ENCODE peak calls at places on chromosomes 3 and 15, in seven cellular contexts. X is K562, W is vagina, K is breast epithelium, E is transverse colon, S is GM23338, A is suprapubic skin. I is an unnamed sample.

GRCh38 chr15:26893351-26894065 is 26.6 kb downstream of the GABRA5 start:
- DNase-seq in X (no peak), W (no peak), K (no peak), E (no peak), S (no peak), A (no peak), I (peak)

GRCh38 chr15:43285609-43286037 is 18.9 kb upstream of the TGM5 start:
- DNase-seq in X (peak), W (peak), K (no peak), E (peak), S (peak), A (no peak), I (no peak)

GRCh38 chr3:192645437-192645836 is 81.9 kb downstream of the FGF12 start:
- DNase-seq in X (no peak), W (no peak), K (no peak), E (no peak), S (no peak), A (no peak), I (no peak)

GRCh38 chr3:73719877-73720276 is 95.1 kb upstream of the PDZRN3 start:
- DNase-seq in X (no peak), W (no peak), K (no peak), E (peak), S (no peak), A (no peak), I (no peak)

GRCh38 chr15:69150336-69150735 is 10.1 kb upstream of the GLCE start:
- DNase-seq in X (no peak), W (no peak), K (no peak), E (no peak), S (no peak), A (no peak), I (no peak)

GRCh38 chr3:124520970-124521369 is 209.3 kb upstream of the UMPS start:
- DNase-seq in X (no peak), W (no peak), K (no peak), E (no peak), S (no peak), A (no peak), I (no peak)

GRCh38 chr3:125045965-125046364 is 9.8 kb downstream of the HEG1 start:
- DNase-seq in X (no peak), W (no peak), K (no peak), E (no peak), S (no peak), A (no peak), I (no peak)

GRCh38 chr3:100173931-100174330 is 59.6 kb upstream of the FILIP1L start:
- DNase-seq in X (no peak), W (no peak), K (no peak), E (no peak), S (no peak), A (no peak), I (no peak)

GRCh38 chr3:127762077-127762786 is 60.1 kb downstream of the MGLL start:
- DNase-seq in X (no peak), W (no peak), K (no peak), E (peak), S (no peak), A (no peak), I (no peak)

GRCh38 chr15:78709263-78709882 is 68.4 kb upstream of the CHRNB4 start:
- DNase-seq in X (peak), W (peak), K (no peak), E (peak), S (peak), A (peak), I (peak)

GRCh38 chr15:64438653-64439447 is 21.5 kb upstream of the ZNF609 start:
- DNase-seq in X (peak), W (no peak), K (no peak), E (no peak), S (no peak), A (no peak), I (no peak)

GRCh38 chr3:134985841-134986520 is 190.9 kb downstream of the EPHB1 start:
- DNase-seq in X (no peak), W (no peak), K (no peak), E (no peak), S (no peak), A (no peak), I (no peak)

GRCh38 chr3:164377466-164377865 is 700.8 kb downstream of the SI start:
- DNase-seq in X (no peak), W (no peak), K (no peak), E (no peak), S (no peak), A (no peak), I (no peak)

GRCh38 chr3:129605593-129606521 is 619 bp downstream of the PLXND1 start:
- DNase-seq in X (peak), W (no peak), K (no peak), E (no peak), S (no peak), A (no peak), I (peak)

GRCh38 chr15:63994073-63994600 is 52.1 kb downstream of the DAPK2 start:
- DNase-seq in X (no peak), W (no peak), K (no peak), E (no peak), S (no peak), A (no peak), I (no peak)

GRCh38 chr3:72176537-72177041 is 391.6 kb upstream of the PROK2 start:
- DNase-seq in X (no peak), W (no peak), K (no peak), E (peak), S (no peak), A (no peak), I (no peak)

GRCh38 chr3:125206934-125207333 is 5.6 kb downstream of the SLC12A8 start:
- DNase-seq in X (no peak), W (peak), K (no peak), E (no peak), S (no peak), A (no peak), I (no peak)

GRCh38 chr3:170956647-170957046 is 48.2 kb upstream of the EIF5A2 start:
- DNase-seq in X (no peak), W (no peak), K (no peak), E (no peak), S (no peak), A (no peak), I (no peak)

GRCh38 chr15:20357139-20358065 is 184.2 kb downstream of the GOLGA6L6 start:
- DNase-seq in X (no peak), W (no peak), K (no peak), E (no peak), S (no peak), A (peak), I (peak)

GRCh38 chr15:96619171-96619570 is 288.7 kb downstream of the NR2F2 start:
- DNase-seq in X (no peak), W (no peak), K (no peak), E (no peak), S (peak), A (no peak), I (no peak)

GRCh38 chr15:76863693-76864092 is 41.4 kb downstream of the SCAPER start:
- DNase-seq in X (no peak), W (no peak), K (no peak), E (no peak), S (peak), A (no peak), I (no peak)

GRCh38 chr15:89361451-89362202 is 27.0 kb upstream of the POLG start:
- DNase-seq in X (peak), W (no peak), K (no peak), E (peak), S (peak), A (no peak), I (peak)

GRCh38 chr15:84934942-84935729 is 46.5 kb upstream of the PDE8A start:
- DNase-seq in X (peak), W (no peak), K (no peak), E (no peak), S (peak), A (peak), I (no peak)

GRCh38 chr3:57221883-57222282 is 5.6 kb upstream of the APPL1 start:
- DNase-seq in X (peak), W (no peak), K (no peak), E (no peak), S (peak), A (no peak), I (no peak)
- TF ChIP-seq CTCF in X (peak), W (no peak), K (peak), E (no peak), S (peak), A (no peak), I (no peak)

GRCh38 chr3:118641608-118642007 is 393.0 kb downstream of the IGSF11 start:
- DNase-seq in X (no peak), W (no peak), K (no peak), E (no peak), S (peak), A (no peak), I (no peak)
- H3K4me3 ChIP-seq in X (no peak), W (no peak), K (no peak), E (no peak), S (no peak), A (no peak), I (no peak)

GRCh38 chr3:141366285-141367037 is 1.8 kb upstream of the ZBTB38 start:
- DNase-seq in X (peak), W (no peak), K (peak), E (peak), S (no peak), A (no peak), I (peak)
- TF ChIP-seq POLR2AphosphoS5 in X (no peak), W (no peak), K (peak), E (peak), S (no peak), A (no peak), I (peak)

DNA sequence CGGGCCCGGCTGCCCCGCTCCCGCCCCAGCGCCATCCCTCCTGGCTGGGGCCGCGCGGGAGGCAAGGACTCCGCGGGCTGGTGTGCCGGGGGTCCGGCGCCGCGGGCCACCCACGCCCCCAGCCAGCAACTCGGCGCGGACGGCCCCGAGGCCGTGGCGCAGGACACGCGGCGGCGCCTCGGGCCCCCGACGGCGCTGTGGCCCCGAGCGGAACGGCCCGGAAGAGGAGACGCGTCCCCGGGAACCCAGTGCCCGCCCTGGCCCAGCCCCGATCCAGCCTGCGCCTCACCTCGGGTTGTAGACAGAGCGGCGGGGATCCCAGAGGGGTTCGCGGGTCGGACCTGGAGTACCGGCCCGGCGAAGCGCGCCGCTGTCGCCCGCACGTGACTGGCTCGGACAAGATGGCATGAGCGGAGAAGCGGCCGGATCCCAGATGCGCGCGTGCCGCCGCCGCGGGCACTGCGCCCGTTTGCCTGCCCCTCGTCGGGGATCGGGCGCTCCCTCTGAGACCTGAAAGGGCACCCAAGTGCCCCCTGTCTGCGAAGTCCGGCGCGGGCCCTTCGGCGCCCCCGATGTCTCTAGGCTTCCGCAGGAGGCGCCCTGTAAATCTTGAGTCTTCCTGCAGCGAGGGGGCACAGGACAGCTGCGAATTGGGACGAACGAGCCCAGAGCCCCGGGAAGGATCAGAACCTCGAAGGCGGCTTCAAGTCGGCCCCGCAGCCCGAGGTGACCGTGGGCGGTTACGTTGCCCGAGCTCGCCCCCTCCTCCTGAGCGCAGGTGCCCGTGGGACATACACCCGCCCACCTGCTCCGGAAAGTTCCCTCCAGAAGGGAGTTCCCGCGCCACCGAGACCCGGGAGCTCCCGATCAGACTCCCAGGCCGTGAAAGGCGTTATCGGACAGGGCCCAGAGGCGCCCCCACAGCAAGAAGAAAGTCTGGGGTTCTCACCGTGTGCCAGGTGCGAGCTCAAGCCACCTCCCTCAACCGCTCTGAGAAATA is 598 bp upstream of the SFMBT1 start:
- DNase-seq in X (peak), W (no peak), K (peak), E (peak), S (peak), A (peak), I (peak)
- TF ChIP-seq CTCF in X (no peak), W (no peak), K (no peak), E (peak), S (peak), A (peak), I (no peak)

DNA sequence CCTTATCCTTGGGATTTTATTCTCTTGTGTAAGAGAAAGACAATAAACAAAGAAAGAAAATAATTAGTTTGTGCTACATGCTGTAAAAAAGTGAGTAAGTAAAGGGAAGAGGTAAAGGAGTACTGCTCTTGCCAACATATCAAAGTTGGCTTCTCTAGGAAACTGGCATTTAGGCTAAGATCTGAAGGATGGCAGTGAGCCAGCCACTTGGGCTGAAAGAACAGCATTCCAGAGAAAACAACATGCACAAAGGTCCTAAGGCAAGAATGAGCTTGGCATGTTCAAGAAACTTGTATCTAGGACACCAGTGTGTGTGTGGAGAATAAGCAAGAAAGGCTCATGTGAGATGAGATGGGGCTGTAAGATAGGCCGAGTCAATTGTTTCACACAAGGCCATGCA is 245.5 kb upstream of the MANF start:
- DNase-seq in X (no peak), W (no peak), K (peak), E (no peak), S (no peak), A (no peak), I (no peak)
- H3K4me3 ChIP-seq in X (no peak), W (no peak), K (no peak), E (no peak), S (no peak), A (no peak), I (no peak)

GRCh38 chr3:43706342-43706741 is 15.6 kb downstream of the ABHD5 start:
- DNase-seq in X (no peak), W (no peak), K (no peak), E (no peak), S (no peak), A (no peak), I (no peak)

GRCh38 chr3:43707266-43707665 is 16.5 kb downstream of the ABHD5 start:
- DNase-seq in X (no peak), W (no peak), K (peak), E (no peak), S (no peak), A (no peak), I (no peak)

GRCh38 chr3:43709022-43709421 is 18.3 kb downstream of the ABHD5 start:
- DNase-seq in X (no peak), W (no peak), K (no peak), E (no peak), S (no peak), A (no peak), I (no peak)

GRCh38 chr3:43710607-43711006 is 19.9 kb downstream of the ABHD5 start:
- DNase-seq in X (no peak), W (no peak), K (no peak), E (no peak), S (no peak), A (no peak), I (no peak)

GRCh38 chr3:43707998-43708397 is 17.3 kb downstream of the ABHD5 start:
- DNase-seq in X (no peak), W (no peak), K (no peak), E (no peak), S (no peak), A (no peak), I (no peak)
- TF ChIP-seq POLR2AphosphoS5 in X (no peak), W (peak), K (no peak), E (no peak), S (no peak), A (no peak), I (no peak)

DNA sequence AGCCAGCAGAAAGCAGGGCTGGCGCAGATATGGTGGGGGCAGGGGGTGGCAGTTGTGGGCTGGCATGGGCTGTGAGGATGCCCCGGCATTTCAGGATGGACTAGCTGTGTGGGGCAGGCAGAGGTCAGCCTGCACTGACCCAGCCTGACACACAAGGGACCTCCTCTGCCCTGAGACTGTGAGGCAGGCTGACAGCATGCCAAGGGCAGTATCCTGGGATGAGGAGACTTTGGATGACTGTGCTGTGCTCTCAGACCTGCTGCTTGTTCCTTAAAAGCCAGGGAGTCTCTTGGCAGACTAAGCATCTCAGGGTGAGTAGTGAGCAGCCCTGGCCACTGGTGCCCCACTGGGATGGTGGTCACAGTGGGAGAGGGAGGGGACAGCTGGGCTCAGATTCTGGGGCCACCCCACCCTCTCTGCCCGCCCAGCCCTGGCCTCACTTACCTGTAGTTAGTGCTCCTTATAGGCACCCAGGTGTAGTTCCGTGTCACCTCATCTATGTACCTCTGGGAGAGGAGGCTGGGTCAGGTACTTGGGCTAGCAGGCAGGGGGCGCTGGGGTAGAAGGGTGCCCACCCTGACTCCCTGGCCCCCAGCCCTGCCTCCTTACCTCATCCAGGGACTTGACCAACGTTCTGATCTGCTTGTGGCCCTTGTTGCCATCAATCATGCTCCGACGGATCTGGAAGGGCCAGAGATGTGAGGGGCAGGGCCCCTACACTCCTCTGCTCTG is 16.0 kb upstream of the TMEM115 start:
- DNase-seq in X (no peak), W (no peak), K (no peak), E (no peak), S (peak), A (no peak), I (peak)
- TF ChIP-seq CTCF in X (no peak), W (no peak), K (no peak), E (no peak), S (peak), A (no peak), I (no peak)

GRCh38 chr3:137199678-137200077 is 241.9 kb downstream of the IL20RB start:
- DNase-seq in X (no peak), W (no peak), K (no peak), E (no peak), S (no peak), A (no peak), I (no peak)
- H3K4me3 ChIP-seq in X (no peak), W (no peak), K (no peak), E (no peak), S (no peak), A (no peak), I (no peak)

I was measured in upper lobe of left lung.